ENCODE peak calls at places on chromosome 11, in eight cellular contexts. One of them, this sample, is unnamed. For H3K4me1, the result is how much of the 10 kb centered on the place peaks cover.

GRCh38 chr11:103541186-103541795 is 432.1 kb downstream of the DYNC2H1 start:
- DNase-seq in HAP-1: no peak
- DNase-seq in colonic mucosa: no peak
- DNase-seq in breast epithelium: no peak
- DNase-seq in CD4-positive, alpha-beta memory T cell: no peak
- DNase-seq in lower lobe of right lung: no peak
- DNase-seq in IMR-90: no peak
- DNase-seq in ovary: no peak
- DNase-seq in this sample: no peak

GRCh38 chr11:92251980-92252379 is 27.4 kb downstream of the FAT3 start:
- DNase-seq in HAP-1: no peak
- DNase-seq in colonic mucosa: no peak
- DNase-seq in breast epithelium: no peak
- DNase-seq in CD4-positive, alpha-beta memory T cell: no peak
- DNase-seq in lower lobe of right lung: no peak
- DNase-seq in IMR-90: peak
- DNase-seq in ovary: no peak
- DNase-seq in this sample: no peak

GRCh38 chr11:12244156-12244555 is 133.2 kb upstream of the PARVA start:
- DNase-seq in HAP-1: no peak
- DNase-seq in colonic mucosa: no peak
- DNase-seq in breast epithelium: no peak
- DNase-seq in CD4-positive, alpha-beta memory T cell: no peak
- DNase-seq in lower lobe of right lung: no peak
- DNase-seq in IMR-90: no peak
- DNase-seq in ovary: no peak
- DNase-seq in this sample: no peak

GRCh38 chr11:95149659-95150294 is 60.1 kb downstream of the ENDOD1 start:
- DNase-seq in HAP-1: peak
- DNase-seq in colonic mucosa: peak
- DNase-seq in breast epithelium: peak
- DNase-seq in CD4-positive, alpha-beta memory T cell: no peak
- DNase-seq in lower lobe of right lung: peak
- DNase-seq in IMR-90: no peak
- DNase-seq in ovary: no peak
- DNase-seq in this sample: no peak

GRCh38 chr11:115452245-115452644 is 52.0 kb downstream of the CADM1 start:
- DNase-seq in HAP-1: no peak
- DNase-seq in colonic mucosa: peak
- DNase-seq in breast epithelium: no peak
- DNase-seq in CD4-positive, alpha-beta memory T cell: no peak
- DNase-seq in lower lobe of right lung: no peak
- DNase-seq in IMR-90: no peak
- DNase-seq in ovary: no peak
- DNase-seq in this sample: no peak

GRCh38 chr11:121334973-121335711 is 42.6 kb downstream of the SC5D start:
- DNase-seq in HAP-1: no peak
- DNase-seq in colonic mucosa: no peak
- DNase-seq in breast epithelium: no peak
- DNase-seq in CD4-positive, alpha-beta memory T cell: no peak
- DNase-seq in lower lobe of right lung: no peak
- DNase-seq in IMR-90: no peak
- DNase-seq in ovary: peak
- DNase-seq in this sample: no peak

GRCh38 chr11:13487661-13488030 is 8.2 kb downstream of the PTH start:
- DNase-seq in HAP-1: no peak
- DNase-seq in colonic mucosa: peak
- DNase-seq in breast epithelium: no peak
- DNase-seq in CD4-positive, alpha-beta memory T cell: no peak
- DNase-seq in lower lobe of right lung: no peak
- DNase-seq in IMR-90: peak
- DNase-seq in ovary: no peak
- DNase-seq in this sample: no peak

GRCh38 chr11:72293910-72294533 is 50.0 kb upstream of the PHOX2A start:
- DNase-seq in HAP-1: no peak
- DNase-seq in colonic mucosa: no peak
- DNase-seq in breast epithelium: peak
- DNase-seq in CD4-positive, alpha-beta memory T cell: no peak
- DNase-seq in lower lobe of right lung: no peak
- DNase-seq in IMR-90: no peak
- DNase-seq in ovary: no peak
- DNase-seq in this sample: no peak

GRCh38 chr11:26188559-26188958 is 143.4 kb upstream of the ANO3 start:
- DNase-seq in HAP-1: no peak
- DNase-seq in colonic mucosa: no peak
- DNase-seq in breast epithelium: no peak
- DNase-seq in CD4-positive, alpha-beta memory T cell: no peak
- DNase-seq in lower lobe of right lung: no peak
- DNase-seq in IMR-90: peak
- DNase-seq in ovary: no peak
- DNase-seq in this sample: no peak

GRCh38 chr11:65934014-65934413 is 11.3 kb upstream of the TSGA10IP start:
- DNase-seq in HAP-1: no peak
- DNase-seq in colonic mucosa: no peak
- DNase-seq in breast epithelium: no peak
- DNase-seq in CD4-positive, alpha-beta memory T cell: no peak
- DNase-seq in lower lobe of right lung: no peak
- DNase-seq in IMR-90: peak
- DNase-seq in ovary: no peak
- DNase-seq in this sample: no peak

GRCh38 chr11:117387992-117388765 is 60.5 kb downstream of the CEP164 start:
- DNase-seq in HAP-1: no peak
- DNase-seq in colonic mucosa: no peak
- DNase-seq in breast epithelium: no peak
- DNase-seq in CD4-positive, alpha-beta memory T cell: no peak
- DNase-seq in lower lobe of right lung: no peak
- DNase-seq in IMR-90: peak
- DNase-seq in ovary: no peak
- DNase-seq in this sample: no peak

GRCh38 chr11:110200241-110200640 is 96.2 kb downstream of the RDX start:
- DNase-seq in HAP-1: no peak
- DNase-seq in colonic mucosa: no peak
- DNase-seq in breast epithelium: no peak
- DNase-seq in CD4-positive, alpha-beta memory T cell: no peak
- DNase-seq in lower lobe of right lung: no peak
- DNase-seq in IMR-90: peak
- DNase-seq in ovary: no peak
- DNase-seq in this sample: no peak

GRCh38 chr11:60700689-60701508 is 1.5 kb downstream of the MS4A8 start:
- DNase-seq in HAP-1: peak
- DNase-seq in colonic mucosa: peak
- DNase-seq in breast epithelium: no peak
- DNase-seq in CD4-positive, alpha-beta memory T cell: no peak
- DNase-seq in lower lobe of right lung: no peak
- DNase-seq in IMR-90: no peak
- DNase-seq in ovary: peak
- DNase-seq in this sample: no peak

GRCh38 chr11:32838505-32839274 is 9.0 kb downstream of the PRRG4 start:
- DNase-seq in HAP-1: no peak
- DNase-seq in colonic mucosa: peak
- DNase-seq in breast epithelium: no peak
- DNase-seq in CD4-positive, alpha-beta memory T cell: no peak
- DNase-seq in lower lobe of right lung: no peak
- DNase-seq in IMR-90: no peak
- DNase-seq in ovary: no peak
- DNase-seq in this sample: no peak

GRCh38 chr11:14041040-14041439 is 78.5 kb downstream of the SPON1 start:
- DNase-seq in HAP-1: no peak
- DNase-seq in colonic mucosa: peak
- DNase-seq in breast epithelium: no peak
- DNase-seq in CD4-positive, alpha-beta memory T cell: no peak
- DNase-seq in lower lobe of right lung: no peak
- DNase-seq in IMR-90: peak
- DNase-seq in ovary: no peak
- DNase-seq in this sample: no peak

GRCh38 chr11:45885274-45885920 is at the start of gene MAPK8IP1:
- DNase-seq in HAP-1: peak
- DNase-seq in colonic mucosa: peak
- DNase-seq in breast epithelium: no peak
- DNase-seq in CD4-positive, alpha-beta memory T cell: peak
- DNase-seq in lower lobe of right lung: peak
- DNase-seq in IMR-90: no peak
- DNase-seq in ovary: peak
- DNase-seq in this sample: peak

DNA sequence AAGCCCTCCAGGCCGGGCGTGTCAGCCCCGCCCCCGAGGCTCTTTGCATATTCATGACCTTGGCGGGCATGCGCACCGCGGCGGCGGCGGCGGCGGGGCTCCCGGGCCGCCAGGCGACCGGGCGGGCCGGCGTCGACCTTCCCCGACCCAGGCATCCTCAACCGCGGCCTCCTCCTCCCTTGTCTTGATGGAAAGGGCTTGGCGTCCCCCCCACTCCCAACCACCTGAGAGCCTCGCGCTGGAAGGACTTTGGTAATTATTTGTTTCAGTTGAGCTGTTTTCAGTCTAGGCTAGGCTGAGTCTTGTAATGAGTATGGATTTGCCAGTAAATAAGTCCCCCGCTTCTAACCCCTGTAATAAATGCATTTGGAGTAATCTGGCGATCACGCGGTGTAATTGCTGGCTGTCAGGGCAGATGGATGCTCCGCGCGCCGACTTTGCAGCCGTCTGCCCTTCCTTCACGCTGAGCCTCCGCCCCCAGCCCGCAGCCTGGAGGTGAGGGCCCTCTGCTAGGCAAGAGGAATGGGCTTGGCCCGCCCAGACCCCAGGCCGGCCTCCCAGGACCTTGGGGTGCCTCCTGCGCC is 25.2 kb downstream of the FLRT1 start:
- DNase-seq in HAP-1: no peak
- DNase-seq in colonic mucosa: peak
- DNase-seq in breast epithelium: no peak
- DNase-seq in CD4-positive, alpha-beta memory T cell: peak
- DNase-seq in lower lobe of right lung: peak
- DNase-seq in IMR-90: no peak
- DNase-seq in ovary: no peak
- DNase-seq in this sample: peak
- H3K4me3 ChIP-seq in HAP-1: no peak
- H3K4me3 ChIP-seq in colonic mucosa: peak
- H3K4me3 ChIP-seq in breast epithelium: peak
- H3K4me3 ChIP-seq in CD4-positive, alpha-beta memory T cell: peak
- H3K4me3 ChIP-seq in lower lobe of right lung: peak
- H3K4me3 ChIP-seq in IMR-90: peak
- H3K4me3 ChIP-seq in ovary: peak
- H3K4me3 ChIP-seq in this sample: peak

GRCh38 chr11:75403983-75404658 is 4.8 kb downstream of the RPS3 start:
- DNase-seq in HAP-1: no peak
- DNase-seq in colonic mucosa: no peak
- DNase-seq in breast epithelium: no peak
- DNase-seq in CD4-positive, alpha-beta memory T cell: no peak
- DNase-seq in lower lobe of right lung: no peak
- DNase-seq in IMR-90: no peak
- DNase-seq in ovary: no peak
- DNase-seq in this sample: no peak

GRCh38 chr11:75403037-75403436 is 3.7 kb downstream of the RPS3 start:
- DNase-seq in HAP-1: no peak
- DNase-seq in colonic mucosa: no peak
- DNase-seq in breast epithelium: no peak
- DNase-seq in CD4-positive, alpha-beta memory T cell: no peak
- DNase-seq in lower lobe of right lung: no peak
- DNase-seq in IMR-90: no peak
- DNase-seq in ovary: no peak
- DNase-seq in this sample: no peak

GRCh38 chr11:75399344-75400109 is at the start of gene RPS3:
- DNase-seq in HAP-1: peak
- DNase-seq in colonic mucosa: peak
- DNase-seq in breast epithelium: peak
- DNase-seq in CD4-positive, alpha-beta memory T cell: peak
- DNase-seq in lower lobe of right lung: peak
- DNase-seq in IMR-90: peak
- DNase-seq in ovary: peak
- DNase-seq in this sample: peak

GRCh38 chr11:75400110-75400865 is 970 bp downstream of the RPS3 start:
- DNase-seq in HAP-1: no peak
- DNase-seq in colonic mucosa: no peak
- DNase-seq in breast epithelium: no peak
- DNase-seq in CD4-positive, alpha-beta memory T cell: peak
- DNase-seq in lower lobe of right lung: no peak
- DNase-seq in IMR-90: peak
- DNase-seq in ovary: no peak
- DNase-seq in this sample: no peak

GRCh38 chr11:75402002-75402773 is 2.9 kb downstream of the RPS3 start:
- DNase-seq in HAP-1: peak
- DNase-seq in colonic mucosa: no peak
- DNase-seq in breast epithelium: no peak
- DNase-seq in CD4-positive, alpha-beta memory T cell: no peak
- DNase-seq in lower lobe of right lung: no peak
- DNase-seq in IMR-90: no peak
- DNase-seq in ovary: no peak
- DNase-seq in this sample: no peak
- H3K4me1 ChIP-seq in HAP-1: under half
- H3K4me1 ChIP-seq in colonic mucosa: under half
- H3K4me1 ChIP-seq in breast epithelium: under half
- H3K4me1 ChIP-seq in CD4-positive, alpha-beta memory T cell: under half
- H3K4me1 ChIP-seq in lower lobe of right lung: under half
- H3K4me1 ChIP-seq in IMR-90: under half
- H3K4me1 ChIP-seq in ovary: under half
- H3K4me1 ChIP-seq in this sample: under half

GRCh38 chr11:82867495-82868082 is 32.6 kb downstream of the PRCP start:
- DNase-seq in HAP-1: peak
- DNase-seq in colonic mucosa: peak
- DNase-seq in breast epithelium: peak
- DNase-seq in CD4-positive, alpha-beta memory T cell: peak
- DNase-seq in lower lobe of right lung: peak
- DNase-seq in IMR-90: peak
- DNase-seq in ovary: peak
- DNase-seq in this sample: peak
- H3K4me3 ChIP-seq in HAP-1: no peak
- H3K4me3 ChIP-seq in colonic mucosa: no peak
- H3K4me3 ChIP-seq in breast epithelium: peak
- H3K4me3 ChIP-seq in CD4-positive, alpha-beta memory T cell: no peak
- H3K4me3 ChIP-seq in lower lobe of right lung: peak
- H3K4me3 ChIP-seq in IMR-90: peak
- H3K4me3 ChIP-seq in ovary: no peak
- H3K4me3 ChIP-seq in this sample: no peak

GRCh38 chr11:330694-331314 is 10.1 kb upstream of the IFITM3 start:
- DNase-seq in HAP-1: no peak
- DNase-seq in colonic mucosa: peak
- DNase-seq in breast epithelium: no peak
- DNase-seq in CD4-positive, alpha-beta memory T cell: no peak
- DNase-seq in lower lobe of right lung: no peak
- DNase-seq in IMR-90: no peak
- DNase-seq in ovary: no peak
- DNase-seq in this sample: no peak

GRCh38 chr11:328012-328411 is 7.4 kb upstream of the IFITM3 start:
- DNase-seq in HAP-1: no peak
- DNase-seq in colonic mucosa: no peak
- DNase-seq in breast epithelium: no peak
- DNase-seq in CD4-positive, alpha-beta memory T cell: no peak
- DNase-seq in lower lobe of right lung: no peak
- DNase-seq in IMR-90: no peak
- DNase-seq in ovary: no peak
- DNase-seq in this sample: no peak

GRCh38 chr11:330307-330693 is 9.6 kb upstream of the IFITM3 start:
- DNase-seq in HAP-1: no peak
- DNase-seq in colonic mucosa: no peak
- DNase-seq in breast epithelium: no peak
- DNase-seq in CD4-positive, alpha-beta memory T cell: no peak
- DNase-seq in lower lobe of right lung: no peak
- DNase-seq in IMR-90: no peak
- DNase-seq in ovary: no peak
- DNase-seq in this sample: no peak

GRCh38 chr11:331332-332060 is 10.8 kb upstream of the IFITM3 start:
- DNase-seq in HAP-1: no peak
- DNase-seq in colonic mucosa: no peak
- DNase-seq in breast epithelium: no peak
- DNase-seq in CD4-positive, alpha-beta memory T cell: no peak
- DNase-seq in lower lobe of right lung: no peak
- DNase-seq in IMR-90: no peak
- DNase-seq in ovary: no peak
- DNase-seq in this sample: no peak

GRCh38 chr11:329886-330253 is 9.2 kb upstream of the IFITM3 start:
- DNase-seq in HAP-1: no peak
- DNase-seq in colonic mucosa: no peak
- DNase-seq in breast epithelium: no peak
- DNase-seq in CD4-positive, alpha-beta memory T cell: no peak
- DNase-seq in lower lobe of right lung: no peak
- DNase-seq in IMR-90: no peak
- DNase-seq in ovary: no peak
- DNase-seq in this sample: no peak
- H3K4me1 ChIP-seq in HAP-1: under half
- H3K4me1 ChIP-seq in colonic mucosa: under half
- H3K4me1 ChIP-seq in breast epithelium: under half
- H3K4me1 ChIP-seq in CD4-positive, alpha-beta memory T cell: under half
- H3K4me1 ChIP-seq in lower lobe of right lung: under half
- H3K4me1 ChIP-seq in IMR-90: under half
- H3K4me1 ChIP-seq in ovary: under half
- H3K4me1 ChIP-seq in this sample: under half

This sample was measured in adrenal gland.